ENCODE peak calls at places on chromosomes 2 and 18, in nine cellular contexts. K is M059J; Z is C1 segment of cervical spinal cord; A is activated CD4-positive, alpha-beta T cell treated with anti-CD3 and anti-CD28 coated beads, Interleukin-2, amount 50 U/mL, for 4 hours; X is stimulated activated CD8-positive, alpha-beta memory T cell treated with anti-CD3 and anti-CD28 coated beads, Interleukin-15, amount 100 ng/mL, for 4 hours; T is Right ventricle myocardium superior; Y is AG04450; I is kidney; Q is Calu3. P is an unnamed sample.
A peak's percentile ranks its signal among the peaks of the same experiment; 100 is the strongest.

GRCh38 chr18:47932603-47933002 is 2.1 kb upstream of the SMAD2 start:
- DNase-seq in K (peak; percentile 64), Z (no peak), A (no peak), X (no peak), T (no peak), Y (no peak), I (no peak), Q (peak; percentile 18), P (no peak)

GRCh38 chr2:26438526-26438925 is 36.8 kb downstream of the DRC1 start:
- DNase-seq in K (peak; percentile 32), Z (no peak), A (no peak), X (no peak), T (no peak), Y (no peak), I (no peak), Q (no peak), P (no peak)

GRCh38 chr18:55585586-55586521 is 2.1 kb downstream of the TCF4 start:
- DNase-seq in K (peak; percentile 39), Z (peak; percentile 16), A (no peak), X (no peak), T (no peak), Y (no peak), I (no peak), Q (no peak), P (no peak)

GRCh38 chr2:109562421-109562820 is 51.3 kb downstream of the SEPTIN10 start:
- DNase-seq in K (peak; percentile 45), Z (no peak), A (no peak), X (no peak), T (no peak), Y (no peak), I (no peak), Q (no peak), P (no peak)

GRCh38 chr2:207746131-207746530 is 23.6 kb downstream of the FZD5 start:
- DNase-seq in K (peak; percentile 67), Z (no peak), A (no peak), X (no peak), T (peak; percentile 56), Y (peak; percentile 53), I (no peak), Q (peak; percentile 59), P (peak; percentile 65)

GRCh38 chr2:71679481-71679880 is 226.1 kb downstream of the DYSF start:
- DNase-seq in K (no peak), Z (no peak), A (no peak), X (no peak), T (no peak), Y (no peak), I (no peak), Q (no peak), P (no peak)

GRCh38 chr2:21175895-21176646 is 52.3 kb downstream of the TDRD15 start:
- DNase-seq in K (no peak), Z (no peak), A (no peak), X (no peak), T (no peak), Y (no peak), I (no peak), Q (no peak), P (no peak)

GRCh38 chr2:39534095-39534711 is 97.1 kb upstream of the MAP4K3 start:
- DNase-seq in K (no peak), Z (no peak), A (no peak), X (no peak), T (no peak), Y (no peak), I (no peak), Q (no peak), P (no peak)

GRCh38 chr18:77102246-77103040 is 30.1 kb downstream of the MBP start:
- DNase-seq in K (peak; percentile 77), Z (no peak), A (no peak), X (no peak), T (no peak), Y (peak; percentile 71), I (no peak), Q (no peak), P (peak; percentile 34)

GRCh38 chr2:151947524-151948165 is 119.4 kb upstream of the ARL5A start:
- DNase-seq in K (peak; percentile 56), Z (no peak), A (no peak), X (no peak), T (peak; percentile 45), Y (no peak), I (no peak), Q (no peak), P (no peak)

GRCh38 chr2:11377915-11378649 is 33.6 kb upstream of the ROCK2 start:
- DNase-seq in K (no peak), Z (no peak), A (no peak), X (no peak), T (peak; percentile 52), Y (peak; percentile 36), I (no peak), Q (no peak), P (no peak)

GRCh38 chr2:172420096-172420671 is 7.2 kb upstream of the ITGA6 start:
- DNase-seq in K (no peak), Z (no peak), A (no peak), X (no peak), T (no peak), Y (no peak), I (no peak), Q (no peak), P (no peak)

GRCh38 chr18:28177828-28178635 is 1.1 kb upstream of the CDH2 start:
- DNase-seq in K (peak; percentile 75), Z (peak; percentile 63), A (no peak), X (no peak), T (peak; percentile 73), Y (no peak), I (peak; percentile 73), Q (peak; percentile 35), P (peak; percentile 56)

P was measured in dermis microvascular lymphatic vessel endothelial cell.